ENCODE peak calls at places on chromosomes 5 and 9, in five cellular contexts. One of them, this sample, is unnamed.

GRCh38 chr5:23367863-23368262 is 139.5 kb upstream of the PRDM9 start:
- DNase-seq in RWPE1: no peak
- DNase-seq in GM23338: peak; percentile 12
- DNase-seq in spleen: no peak
- DNase-seq in H1: no peak
- DNase-seq in this sample: no peak

GRCh38 chr5:120152472-120152871 is 311.6 kb upstream of the PRR16 start:
- DNase-seq in spleen: no peak
- DNase-seq in RWPE1: peak; percentile 35
- DNase-seq in GM23338: no peak
- DNase-seq in H1: no peak
- DNase-seq in this sample: no peak

GRCh38 chr5:171692106-171692505 is 93.5 kb upstream of the SMIM23 start:
- DNase-seq in RWPE1: no peak
- DNase-seq in spleen: no peak
- DNase-seq in GM23338: no peak
- DNase-seq in H1: no peak
- DNase-seq in this sample: no peak

GRCh38 chr9:121650220-121651013 is 1.0 kb upstream of the DAB2IP start:
- DNase-seq in H1: peak; percentile 70
- DNase-seq in spleen: peak; percentile 73
- DNase-seq in GM23338: peak; percentile 93
- DNase-seq in RWPE1: peak; percentile 62
- DNase-seq in this sample: peak; percentile 80

GRCh38 chr5:15929616-15930303 is 249.8 kb downstream of the MARCHF11 start:
- DNase-seq in spleen: no peak
- DNase-seq in RWPE1: no peak
- DNase-seq in GM23338: no peak
- DNase-seq in H1: no peak
- DNase-seq in this sample: no peak

GRCh38 chr5:16937023-16937379 is 913 bp upstream of the MYO10 start:
- DNase-seq in RWPE1: peak; percentile 78
- DNase-seq in H1: no peak
- DNase-seq in GM23338: peak; percentile 17
- DNase-seq in spleen: peak; percentile 41
- DNase-seq in this sample: no peak

GRCh38 chr9:86396412-86396811 is 42.2 kb upstream of the TUT7 start:
- DNase-seq in RWPE1: no peak
- DNase-seq in H1: no peak
- DNase-seq in spleen: no peak
- DNase-seq in GM23338: no peak
- DNase-seq in this sample: no peak

GRCh38 chr5:132979367-132979935 is 16.0 kb upstream of the AFF4 start:
- DNase-seq in H1: no peak
- DNase-seq in RWPE1: peak; percentile 63
- DNase-seq in spleen: no peak
- DNase-seq in GM23338: no peak
- DNase-seq in this sample: no peak

GRCh38 chr9:23319092-23319491 is 506.9 kb downstream of the ELAVL2 start:
- DNase-seq in H1: no peak
- DNase-seq in spleen: no peak
- DNase-seq in GM23338: no peak
- DNase-seq in RWPE1: no peak
- DNase-seq in this sample: no peak
- TF ChIP-seq CTCF in H1: no peak
- TF ChIP-seq CTCF in spleen: no peak
- TF ChIP-seq CTCF in GM23338: no peak
- TF ChIP-seq CTCF in RWPE1: no peak
- TF ChIP-seq CTCF in this sample: no peak

GRCh38 chr9:77176686-77177142 is 620 bp upstream of the VPS13A start:
- DNase-seq in GM23338: no peak
- DNase-seq in H1: no peak
- DNase-seq in spleen: no peak
- DNase-seq in RWPE1: no peak
- DNase-seq in this sample: no peak

GRCh38 chr9:77176106-77176505 is 1.2 kb upstream of the VPS13A start:
- DNase-seq in GM23338: no peak
- DNase-seq in RWPE1: no peak
- DNase-seq in spleen: no peak
- DNase-seq in H1: no peak
- DNase-seq in this sample: no peak

GRCh38 chr9:77177894-77178794 is 810 bp downstream of the VPS13A start:
- DNase-seq in spleen: peak; percentile 89
- DNase-seq in H1: no peak
- DNase-seq in RWPE1: peak; percentile 62
- DNase-seq in GM23338: peak; percentile 67
- DNase-seq in this sample: peak; percentile 58

GRCh38 chr9:77175152-77175551 is 2.2 kb upstream of the VPS13A start:
- DNase-seq in H1: no peak
- DNase-seq in RWPE1: no peak
- DNase-seq in GM23338: no peak
- DNase-seq in spleen: no peak
- DNase-seq in this sample: no peak

DNA sequence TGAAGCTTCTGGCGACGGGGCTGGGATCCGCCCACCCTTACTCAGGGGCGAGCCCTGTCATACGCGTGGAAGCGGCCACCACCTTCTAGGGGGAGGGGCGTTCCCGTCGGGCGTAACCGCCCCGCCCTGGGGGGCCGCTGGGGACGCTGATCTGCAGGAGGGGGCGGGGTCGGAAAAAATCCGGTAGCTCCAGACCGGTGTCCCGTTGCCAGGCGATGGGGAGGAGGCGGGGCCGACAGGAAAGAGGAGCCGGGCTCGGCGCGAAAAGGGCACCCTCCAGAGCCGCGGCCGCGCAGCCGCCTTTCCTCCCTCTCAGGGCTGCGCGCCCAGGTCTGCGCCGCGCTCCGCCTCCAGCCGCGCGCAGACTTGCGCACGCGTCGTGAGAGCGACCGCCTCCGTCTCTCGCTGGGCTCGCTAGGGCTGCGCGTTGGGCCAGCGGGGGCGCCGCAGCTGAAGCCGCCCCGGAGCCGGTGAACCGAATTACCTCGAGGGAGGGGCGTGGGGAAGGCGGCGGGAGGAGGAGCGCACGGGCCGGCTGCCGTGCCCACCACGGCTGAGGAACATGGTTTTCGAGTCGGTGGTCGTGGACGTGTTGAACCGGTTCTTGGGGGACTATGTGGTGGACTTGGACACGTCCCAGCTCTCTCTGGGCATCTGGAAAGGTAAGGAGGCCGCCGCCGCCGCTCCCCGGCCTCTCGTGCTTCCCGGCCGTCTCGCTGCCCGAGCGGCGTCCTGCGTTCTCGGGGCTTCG is at the start of gene VPS13A:
- DNase-seq in spleen: peak; percentile 97
- DNase-seq in GM23338: peak; percentile 99
- DNase-seq in H1: peak; percentile 92
- DNase-seq in RWPE1: peak; percentile 88
- DNase-seq in this sample: peak; percentile 84
- TF ChIP-seq CTCF in spleen: no peak
- TF ChIP-seq CTCF in GM23338: no peak
- TF ChIP-seq CTCF in H1: no peak
- TF ChIP-seq CTCF in RWPE1: peak; percentile 48
- TF ChIP-seq CTCF in this sample: no peak

DNA sequence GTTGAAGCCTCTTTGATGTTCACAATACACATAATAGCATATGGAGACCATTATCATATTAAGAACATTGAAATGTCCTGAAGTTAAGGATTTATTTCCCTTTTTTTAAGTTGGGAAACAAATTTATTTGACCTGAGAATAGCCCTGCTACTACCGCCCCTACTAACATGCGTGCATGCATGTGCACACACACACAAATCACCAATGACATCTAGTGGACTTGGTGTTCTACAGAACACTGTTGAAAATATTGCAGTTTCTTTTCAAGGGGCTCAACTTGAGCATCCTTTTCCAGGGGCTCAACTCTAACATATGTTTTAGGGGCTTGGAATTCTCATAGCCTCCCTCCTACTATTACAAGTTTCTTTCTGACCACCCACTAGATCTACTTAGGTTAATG is 124.9 kb upstream of the C6 start:
- DNase-seq in H1: no peak
- DNase-seq in GM23338: no peak
- DNase-seq in RWPE1: no peak
- DNase-seq in spleen: no peak
- DNase-seq in this sample: no peak
- TF ChIP-seq CTCF in H1: no peak
- TF ChIP-seq CTCF in GM23338: no peak
- TF ChIP-seq CTCF in RWPE1: no peak
- TF ChIP-seq CTCF in spleen: no peak
- TF ChIP-seq CTCF in this sample: no peak

GRCh38 chr5:34957857-34958690 is 28.7 kb downstream of the DNAJC21 start:
- DNase-seq in RWPE1: peak; percentile 36
- DNase-seq in GM23338: peak; percentile 62
- DNase-seq in spleen: no peak
- DNase-seq in H1: no peak
- DNase-seq in this sample: no peak
- TF ChIP-seq CTCF in RWPE1: peak; percentile 71
- TF ChIP-seq CTCF in GM23338: peak; percentile 70
- TF ChIP-seq CTCF in spleen: no peak
- TF ChIP-seq CTCF in H1: peak; percentile 51
- TF ChIP-seq CTCF in this sample: peak; percentile 13

GRCh38 chr9:93060746-93061259 is 2.3 kb downstream of the SUSD3 start:
- DNase-seq in RWPE1: peak; percentile 59
- DNase-seq in H1: no peak
- DNase-seq in spleen: no peak
- DNase-seq in GM23338: no peak
- DNase-seq in this sample: no peak
- TF ChIP-seq CTCF in RWPE1: no peak
- TF ChIP-seq CTCF in H1: no peak
- TF ChIP-seq CTCF in spleen: no peak
- TF ChIP-seq CTCF in GM23338: no peak
- TF ChIP-seq CTCF in this sample: no peak

DNA sequence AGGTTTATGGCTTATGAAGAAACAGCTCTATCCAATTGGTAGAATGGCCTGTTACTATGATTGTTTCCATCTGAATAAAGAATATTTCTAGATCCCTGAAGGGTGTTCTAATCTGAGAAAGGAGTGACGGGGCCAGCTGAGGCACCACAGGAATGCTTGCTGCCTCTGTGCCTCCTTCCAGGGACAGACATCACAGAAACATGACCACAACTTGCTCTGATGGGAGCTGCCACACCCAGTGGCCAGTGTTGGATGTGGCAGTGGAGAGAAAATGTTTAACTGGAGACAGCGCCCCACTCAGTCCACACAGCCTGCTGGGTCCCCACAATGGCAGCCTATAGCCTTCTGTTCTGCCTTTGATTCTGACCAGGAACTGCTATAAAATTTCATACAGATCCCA is 38.6 kb upstream of the TESK1 start:
- DNase-seq in RWPE1: no peak
- DNase-seq in spleen: no peak
- DNase-seq in GM23338: no peak
- DNase-seq in H1: no peak
- DNase-seq in this sample: no peak
- TF ChIP-seq CTCF in RWPE1: no peak
- TF ChIP-seq CTCF in spleen: no peak
- TF ChIP-seq CTCF in GM23338: peak; percentile 22
- TF ChIP-seq CTCF in H1: peak; percentile 49
- TF ChIP-seq CTCF in this sample: no peak

This sample was measured in mesothelial cell of epicardium.